ENCODE peak calls at places on chromosomes 7 and 10, in seven cellular contexts. B is astrocyte; A is SW480; Q is activated CD8-positive, alpha-beta T cell treated with anti-CD3 and anti-CD28 coated beads for 36 hours; H is kidney glomerular epithelial cell; C is uterus; E is T-helper 1 cell. X is an unnamed sample.
A peak's percentile ranks its signal among the peaks of the same experiment; 100 is the strongest.

GRCh38 chr7:68770649-68771048 is 827.6 kb upstream of the AUTS2 start:
- DNase-seq in B (no peak), A (no peak), Q (no peak), H (no peak), C (peak; percentile 12), E (no peak), X (no peak)

GRCh38 chr10:48607356-48608278 is 2.7 kb upstream of the ARHGAP22 start:
- DNase-seq in B (no peak), A (no peak), Q (no peak), H (no peak), C (no peak), E (no peak), X (no peak)

GRCh38 chr10:50740351-50740688 is 584 bp downstream of the ASAH2B start:
- DNase-seq in B (peak; percentile 76), A (peak; percentile 65), Q (peak; percentile 52), H (peak; percentile 74), C (no peak), E (no peak), X (peak; percentile 78)

GRCh38 chr10:76560338-76560737 is 1077.3 kb downstream of the KCNMA1 start:
- DNase-seq in B (no peak), A (no peak), Q (no peak), H (no peak), C (no peak), E (no peak), X (no peak)

GRCh38 chr10:75475470-75476182 is 44.2 kb downstream of the LRMDA start:
- DNase-seq in B (peak; percentile 97), A (no peak), Q (no peak), H (peak; percentile 76), C (no peak), E (no peak), X (no peak)

GRCh38 chr7:151940048-151940845 is 16.0 kb upstream of the GALNTL5 start:
- DNase-seq in B (peak; percentile 44), A (peak; percentile 81), Q (no peak), H (no peak), C (peak; percentile 71), E (no peak), X (peak; percentile 12)

GRCh38 chr7:105621617-105622016 is 40.3 kb upstream of the EFCAB10 start:
- DNase-seq in B (peak; percentile 43), A (no peak), Q (no peak), H (no peak), C (peak; percentile 75), E (no peak), X (no peak)

GRCh38 chr10:1414893-1415292 is 322.4 kb downstream of the ADARB2 start:
- DNase-seq in B (no peak), A (no peak), Q (no peak), H (no peak), C (no peak), E (no peak), X (no peak)

GRCh38 chr10:70479161-70479531 is 579 bp downstream of the PALD1 start:
- DNase-seq in B (no peak), A (no peak), Q (no peak), H (no peak), C (no peak), E (no peak), X (no peak)

GRCh38 chr10:124745678-124746077 is 1.5 kb upstream of the FAM53B start:
- DNase-seq in B (no peak), A (peak; percentile 67), Q (no peak), H (peak; percentile 12), C (no peak), E (no peak), X (peak; percentile 58)

GRCh38 chr7:14398531-14398930 is 409.1 kb upstream of the ETV1 start:
- DNase-seq in B (no peak), A (no peak), Q (no peak), H (no peak), C (no peak), E (no peak), X (no peak)

GRCh38 chr10:29386347-29386999 is 97.6 kb downstream of the LYZL1 start:
- DNase-seq in B (peak; percentile 39), A (peak; percentile 32), Q (peak; percentile 27), H (peak; percentile 68), C (no peak), E (no peak), X (peak; percentile 47)

X was measured in ACHN.